ENCODE peak calls at places on chromosomes 5 and 9, in eight cellular contexts. N is HepG2, B is neuronal stem cell, O is MM.1S, H is kidney, C is H1, F is IMR-90, W is fibroblast of lung. R is an unnamed sample. For H3K4me1, the result is how much of the 10 kb centered on the place peaks cover.

GRCh38 chr5:87300744-87301143 is 33.1 kb downstream of the RASA1 start:
- DNase-seq in C (no peak), W (peak), O (no peak), N (peak), H (no peak), F (peak), B (no peak), R (no peak)

GRCh38 chr9:32969270-32969669 is 32.2 kb downstream of the APTX start:
- DNase-seq in B (no peak), C (no peak), W (peak), O (no peak), H (no peak), F (peak), N (no peak), R (peak)

GRCh38 chr9:77131411-77131810 is 45.9 kb upstream of the VPS13A start:
- DNase-seq in F (no peak), N (no peak), B (no peak), H (no peak), O (no peak), W (no peak), C (no peak), R (no peak)

GRCh38 chr5:126965487-126965886 is 64.9 kb downstream of the MARCHF3 start:
- DNase-seq in N (no peak), W (no peak), H (no peak), B (no peak), O (no peak), C (no peak), F (no peak), R (no peak)

GRCh38 chr5:107919969-107920368 is 249.2 kb upstream of the EFNA5 start:
- DNase-seq in W (no peak), N (no peak), C (no peak), B (no peak), H (no peak), O (no peak), F (no peak), R (no peak)

GRCh38 chr5:110658006-110658405 is 68.5 kb downstream of the TMEM232 start:
- DNase-seq in O (no peak), B (no peak), W (no peak), F (no peak), N (no peak), C (no peak), H (no peak), R (no peak)

GRCh38 chr5:172858511-172858989 is 24.5 kb downstream of the ERGIC1 start:
- DNase-seq in B (no peak), F (no peak), W (no peak), N (peak), C (no peak), H (no peak), O (no peak), R (no peak)

GRCh38 chr5:119743927-119744326 is 114.6 kb downstream of the FAM170A start:
- DNase-seq in W (no peak), H (no peak), B (peak), F (peak), N (peak), O (peak), C (no peak), R (peak)

GRCh38 chr5:89855417-89855816 is 554.1 kb downstream of the CETN3 start:
- DNase-seq in O (no peak), W (no peak), N (no peak), F (no peak), H (no peak), C (no peak), B (no peak), R (no peak)

GRCh38 chr5:131758520-131758900 is 38.3 kb downstream of the FNIP1 start:
- DNase-seq in H (no peak), B (no peak), N (no peak), W (peak), F (peak), C (no peak), O (peak), R (no peak)

GRCh38 chr5:37552770-37553719 is 173.9 kb downstream of the WDR70 start:
- DNase-seq in C (no peak), W (peak), F (peak), B (no peak), H (no peak), N (no peak), O (no peak), R (no peak)

GRCh38 chr5:135443329-135443960 is 3.7 kb downstream of the DCANP1 start:
- DNase-seq in C (no peak), O (no peak), H (no peak), N (no peak), B (no peak), F (no peak), W (no peak), R (no peak)

GRCh38 chr5:179731791-179732411 is 721 bp upstream of the MAML1 start:
- DNase-seq in O (no peak), C (no peak), W (peak), N (peak), H (peak), F (peak), B (no peak), R (no peak)

GRCh38 chr5:67455987-67456386 is 259.4 kb upstream of the CD180 start:
- DNase-seq in B (no peak), N (no peak), H (no peak), W (no peak), O (no peak), C (no peak), F (no peak), R (no peak)

GRCh38 chr9:120477534-120478001 is 102.4 kb downstream of the CDK5RAP2 start:
- DNase-seq in F (peak), O (no peak), B (peak), W (peak), H (no peak), C (peak), N (peak), R (peak)

GRCh38 chr5:28779161-28779754 is 1740.9 kb upstream of the CDH9 start:
- DNase-seq in B (no peak), H (no peak), O (no peak), F (no peak), W (peak), N (no peak), C (no peak), R (peak)

GRCh38 chr9:98074119-98074990 is 17.8 kb downstream of the NANS start:
- DNase-seq in N (peak), C (no peak), O (peak), H (no peak), B (peak), F (peak), W (peak), R (peak)

GRCh38 chr5:90111354-90112070 is 298.0 kb downstream of the CETN3 start:
- DNase-seq in C (no peak), W (peak), O (no peak), B (no peak), F (no peak), N (no peak), H (no peak), R (no peak)

GRCh38 chr5:14238272-14238671 is 95.1 kb downstream of the TRIO start:
- DNase-seq in F (no peak), O (no peak), N (no peak), W (no peak), C (no peak), B (no peak), H (no peak), R (no peak)

GRCh38 chr9:117030254-117030768 is 343.2 kb downstream of the TRIM32 start:
- DNase-seq in F (no peak), N (no peak), H (no peak), W (no peak), C (no peak), O (no peak), B (no peak), R (no peak)

GRCh38 chr9:90044263-90044662 is 439.5 kb downstream of the GADD45G start:
- DNase-seq in B (no peak), F (no peak), N (no peak), C (no peak), H (no peak), O (no peak), W (no peak), R (no peak)

GRCh38 chr9:26170224-26170623 is 492.0 kb upstream of the TUSC1 start:
- DNase-seq in H (no peak), F (no peak), B (no peak), N (no peak), O (no peak), C (no peak), W (peak), R (peak)

GRCh38 chr5:117877731-117878130 is 1110.6 kb downstream of the DTWD2 start:
- DNase-seq in N (no peak), C (no peak), W (no peak), B (no peak), O (no peak), H (no peak), F (no peak), R (no peak)

GRCh38 chr5:112694853-112695709 is 42.6 kb upstream of the APC start:
- DNase-seq in F (peak), B (no peak), H (no peak), O (no peak), N (no peak), W (peak), C (no peak), R (peak)

GRCh38 chr9:100426532-100427365 is at the start of gene MSANTD3:
- DNase-seq in B (peak), H (peak), N (peak), O (peak), W (peak), C (no peak), F (peak), R (peak)

GRCh38 chr9:15211160-15211993 is 95.6 kb downstream of the TTC39B start:
- DNase-seq in C (peak), O (peak), W (peak), N (peak), H (no peak), F (peak), B (peak), R (peak)

GRCh38 chr5:174731214-174732039 is 7.0 kb downstream of the MSX2 start:
- DNase-seq in O (no peak), N (no peak), F (no peak), H (no peak), W (no peak), C (no peak), B (no peak), R (no peak)

GRCh38 chr9:76926324-76926731 is 20.4 kb upstream of the PRUNE2 start:
- DNase-seq in B (no peak), F (peak), W (peak), O (no peak), N (no peak), C (no peak), H (no peak), R (no peak)

GRCh38 chr9:125180876-125181275 is 8.7 kb downstream of the PPP6C start:
- DNase-seq in O (no peak), H (no peak), F (no peak), N (no peak), C (no peak), B (no peak), W (no peak), R (no peak)

GRCh38 chr5:68024426-68024825 is 191.1 kb upstream of the PIK3R1 start:
- DNase-seq in O (no peak), B (no peak), H (no peak), C (no peak), F (no peak), W (peak), N (no peak), R (no peak)

GRCh38 chr9:129141066-129142041 is 30.1 kb downstream of the PTPA start:
- DNase-seq in B (no peak), W (peak), F (peak), H (no peak), C (no peak), O (no peak), N (no peak), R (peak)

GRCh38 chr5:124655943-124656459 is 90.4 kb downstream of the ZNF608 start:
- DNase-seq in N (peak), F (peak), O (no peak), W (peak), H (no peak), C (no peak), B (no peak), R (peak)
- H3K4me1 ChIP-seq in N (half or more), F (under half), O (under half), W (under half), H (half or more), C (under half), B (under half), R (half or more)

GRCh38 chr5:42770003-42770402 is 13.4 kb downstream of the CCDC152 start:
- DNase-seq in H (no peak), F (no peak), N (no peak), C (no peak), B (no peak), O (no peak), W (no peak), R (no peak)

GRCh38 chr5:42768106-42768504 is 11.5 kb downstream of the CCDC152 start:
- DNase-seq in N (no peak), O (no peak), F (no peak), C (no peak), W (no peak), B (no peak), H (no peak), R (no peak)

GRCh38 chr5:42767491-42768105 is 11.0 kb downstream of the CCDC152 start:
- DNase-seq in N (peak), H (no peak), F (peak), O (peak), B (no peak), C (no peak), W (no peak), R (peak)

DNA sequence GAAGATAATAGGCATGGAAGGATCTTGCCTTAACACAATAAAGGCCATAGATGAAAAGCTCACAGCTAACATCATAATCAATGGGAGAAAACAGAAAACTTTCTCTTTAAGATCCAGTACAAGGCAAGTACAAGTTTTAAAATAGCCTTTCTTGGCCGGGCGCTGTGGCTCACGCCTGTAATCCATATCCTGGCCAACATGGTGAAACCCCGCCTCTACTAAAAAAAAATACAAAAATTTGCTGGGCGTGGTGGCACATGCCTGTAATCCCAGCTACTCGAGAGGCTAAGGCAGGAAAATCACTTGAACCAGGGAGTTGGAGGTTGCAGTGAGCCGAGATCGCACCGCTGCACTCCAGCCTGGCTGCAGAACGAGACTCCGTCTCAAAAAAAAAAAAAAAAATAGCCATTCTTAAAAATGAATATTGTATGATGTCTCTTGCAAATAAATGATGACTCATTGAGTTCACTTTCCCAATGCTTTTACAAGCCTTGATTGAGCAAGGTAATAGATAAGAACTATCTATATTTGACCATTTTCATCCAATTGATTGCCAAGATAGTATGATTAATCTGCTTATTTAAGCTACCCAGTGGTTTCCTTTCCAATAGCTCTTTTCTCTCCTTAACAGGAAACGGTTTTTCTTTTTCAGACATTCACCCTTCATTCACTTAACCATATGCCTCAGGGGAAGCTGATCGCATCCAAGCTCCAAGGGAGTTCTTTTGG is 15.8 kb downstream of the CCDC152 start:
- DNase-seq in B (no peak), O (no peak), N (no peak), C (no peak), W (peak), F (no peak), H (no peak), R (no peak)
- H3K4me3 ChIP-seq in B (no peak), O (no peak), N (no peak), C (no peak), W (no peak), F (no peak), H (no peak), R (no peak)

GRCh38 chr5:76718381-76718832 is 2.5 kb downstream of the F2R start:
- DNase-seq in O (no peak), W (peak), C (no peak), N (no peak), B (no peak), F (peak), H (no peak), R (no peak)

GRCh38 chr5:76716456-76717157 is 681 bp downstream of the F2R start:
- DNase-seq in C (no peak), N (no peak), H (no peak), W (peak), O (no peak), B (peak), F (no peak), R (no peak)

GRCh38 chr5:76717222-76718083 is 1.5 kb downstream of the F2R start:
- DNase-seq in F (no peak), H (no peak), C (no peak), O (no peak), N (no peak), B (no peak), W (no peak), R (peak)

GRCh38 chr5:76720988-76721569 is 5.2 kb downstream of the F2R start:
- DNase-seq in B (no peak), O (peak), N (no peak), F (no peak), H (no peak), C (no peak), W (no peak), R (no peak)

GRCh38 chr5:76718880-76719279 is 3.0 kb downstream of the F2R start:
- DNase-seq in B (no peak), O (no peak), W (no peak), N (no peak), H (no peak), F (no peak), C (no peak), R (no peak)
- H3K9ac ChIP-seq in B (no peak), O (no peak), W (no peak), N (no peak), H (no peak), F (no peak), C (no peak), R (no peak)

GRCh38 chr9:131738838-131739191 is 1.1 kb downstream of the RAPGEF1 start:
- DNase-seq in O (peak), N (no peak), B (no peak), C (no peak), W (no peak), F (no peak), H (peak), R (no peak)
- H3K4me1 ChIP-seq in O (under half), N (half or more), B (under half), C (under half), W (under half), F (under half), H (under half), R (under half)

DNA sequence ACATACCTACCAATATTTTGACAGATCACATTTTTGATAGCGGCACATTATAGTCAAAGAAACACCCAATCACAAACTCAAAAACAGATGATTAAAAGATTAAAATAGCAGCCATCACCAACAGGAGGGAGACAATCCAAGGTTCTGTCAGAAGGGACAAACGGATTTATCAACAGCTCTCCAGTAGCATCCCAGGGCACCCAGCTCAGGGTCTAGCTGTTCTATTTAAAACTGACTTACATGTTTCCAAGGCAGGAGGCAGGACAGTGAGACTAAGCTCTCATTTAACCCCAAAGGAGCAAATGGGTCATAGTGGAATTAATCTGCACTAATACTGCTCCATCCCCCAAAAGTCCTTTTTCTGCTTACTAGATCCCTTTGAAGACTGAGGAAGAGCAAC is 3.2 kb downstream of the AGTPBP1 start:
- DNase-seq in H (no peak), B (no peak), N (no peak), W (no peak), C (no peak), F (no peak), O (no peak), R (no peak)
- H3K4me3 ChIP-seq in H (no peak), B (no peak), N (no peak), W (no peak), C (no peak), F (no peak), O (no peak), R (no peak)

GRCh38 chr5:139561655-139562451 is 714 bp downstream of the UBE2D2 start:
- DNase-seq in O (peak), F (peak), H (no peak), N (no peak), B (no peak), C (no peak), W (peak), R (peak)

GRCh38 chr5:139560752-139561654 is at the start of gene UBE2D2:
- DNase-seq in C (peak), W (peak), B (peak), F (peak), O (peak), H (peak), N (peak), R (peak)

GRCh38 chr5:139565411-139566305 is 4.5 kb downstream of the UBE2D2 start:
- DNase-seq in F (peak), H (no peak), O (peak), B (no peak), N (no peak), C (no peak), W (peak), R (peak)

GRCh38 chr5:139566611-139567010 is 5.5 kb downstream of the UBE2D2 start:
- DNase-seq in F (no peak), H (no peak), C (no peak), B (no peak), O (no peak), W (peak), N (no peak), R (no peak)

GRCh38 chr5:139562847-139563246 is 1.7 kb downstream of the UBE2D2 start:
- DNase-seq in N (no peak), O (peak), H (no peak), C (no peak), W (no peak), F (no peak), B (no peak), R (no peak)
- H3K9ac ChIP-seq in N (peak), O (peak), H (peak), C (no peak), W (peak), F (peak), B (no peak), R (peak)

R was measured in Karpas-422.